ENCODE peak calls at places on chromosomes 6 and 20, in five cellular contexts. P is naive thymus-derived CD8-positive, alpha-beta T cell; M is ELR; W is GM10248; V is Calu3. L is an unnamed sample.

GRCh38 chr20:8393356-8393755 is 261.3 kb downstream of the PLCB1 start:
- DNase-seq in P (no peak), M (no peak), W (no peak), V (no peak), L (no peak)

GRCh38 chr20:52103911-52104545 is 87.6 kb downstream of the ZFP64 start:
- DNase-seq in P (no peak), M (peak; percentile 58), W (peak; percentile 28), V (no peak), L (peak; percentile 89)

GRCh38 chr6:34674268-34674639 is 22.3 kb downstream of the ILRUN start:
- DNase-seq in P (no peak), M (no peak), W (no peak), V (no peak), L (no peak)

GRCh38 chr6:5525209-5525608 is 263.9 kb downstream of the FARS2 start:
- DNase-seq in P (no peak), M (peak; percentile 31), W (no peak), V (no peak), L (no peak)

GRCh38 chr20:4151342-4151741 is 136.0 kb upstream of the RNF24 start:
- DNase-seq in P (no peak), M (no peak), W (no peak), V (no peak), L (no peak)

GRCh38 chr6:140012146-140012545 is 637.7 kb upstream of the CITED2 start:
- DNase-seq in P (no peak), M (no peak), W (no peak), V (no peak), L (no peak)

GRCh38 chr20:64115171-64115911 is 8.0 kb upstream of the NPBWR2 start:
- DNase-seq in P (no peak), M (no peak), W (no peak), V (peak; percentile 2), L (no peak)

GRCh38 chr6:46781478-46782378 is 11.5 kb upstream of the MEP1A start:
- DNase-seq in P (no peak), M (peak; percentile 80), W (peak; percentile 16), V (peak; percentile 60), L (peak; percentile 4)